ENCODE peak calls at places on chromosomes 4 and X, in ten cellular contexts. One of them, this sample, is unnamed.

GRCh38 chr4:74473155-74473811 is 28.3 kb downstream of the AREG start:
- DNase-seq in amygdala: no peak
- DNase-seq in Peyer's patch: no peak
- DNase-seq in aorta: no peak
- DNase-seq in GM23248: peak
- DNase-seq in activated CD4-positive, alpha-beta T cell treated with anti-CD3 and anti-CD28 coated beads for 36 hours: no peak
- DNase-seq in stimulated activated CD4-positive, alpha-beta T cell treated with anti-CD3 and anti-CD28 coated beads, Interleukin-1b, Interleukin-23, amount 100 ng/mL, for 4 hours: no peak
- DNase-seq in EL: peak
- DNase-seq in anterior cingulate cortex: no peak
- DNase-seq in GM12865: no peak
- DNase-seq in this sample: no peak

GRCh38 chr4:16293205-16293860 is 67.1 kb upstream of the TAPT1 start:
- DNase-seq in amygdala: no peak
- DNase-seq in Peyer's patch: no peak
- DNase-seq in aorta: no peak
- DNase-seq in GM23248: no peak
- DNase-seq in activated CD4-positive, alpha-beta T cell treated with anti-CD3 and anti-CD28 coated beads for 36 hours: no peak
- DNase-seq in stimulated activated CD4-positive, alpha-beta T cell treated with anti-CD3 and anti-CD28 coated beads, Interleukin-1b, Interleukin-23, amount 100 ng/mL, for 4 hours: no peak
- DNase-seq in EL: no peak
- DNase-seq in anterior cingulate cortex: no peak
- DNase-seq in GM12865: no peak
- DNase-seq in this sample: no peak

GRCh38 chr4:110622841-110623709 is at the start of gene PITX2:
- DNase-seq in amygdala: no peak
- DNase-seq in Peyer's patch: no peak
- DNase-seq in aorta: peak
- DNase-seq in GM23248: peak
- DNase-seq in activated CD4-positive, alpha-beta T cell treated with anti-CD3 and anti-CD28 coated beads for 36 hours: peak
- DNase-seq in stimulated activated CD4-positive, alpha-beta T cell treated with anti-CD3 and anti-CD28 coated beads, Interleukin-1b, Interleukin-23, amount 100 ng/mL, for 4 hours: peak
- DNase-seq in EL: peak
- DNase-seq in anterior cingulate cortex: no peak
- DNase-seq in GM12865: peak
- DNase-seq in this sample: peak

GRCh38 chr4:185737489-185738037 is 74.4 kb downstream of the SORBS2 start:
- DNase-seq in amygdala: no peak
- DNase-seq in Peyer's patch: no peak
- DNase-seq in aorta: no peak
- DNase-seq in GM23248: no peak
- DNase-seq in activated CD4-positive, alpha-beta T cell treated with anti-CD3 and anti-CD28 coated beads for 36 hours: no peak
- DNase-seq in stimulated activated CD4-positive, alpha-beta T cell treated with anti-CD3 and anti-CD28 coated beads, Interleukin-1b, Interleukin-23, amount 100 ng/mL, for 4 hours: no peak
- DNase-seq in EL: no peak
- DNase-seq in anterior cingulate cortex: no peak
- DNase-seq in GM12865: no peak
- DNase-seq in this sample: no peak

GRCh38 chrX:65667503-65668355 is at the start of gene MSN:
- DNase-seq in amygdala: no peak
- DNase-seq in Peyer's patch: peak
- DNase-seq in aorta: peak
- DNase-seq in GM23248: peak
- DNase-seq in activated CD4-positive, alpha-beta T cell treated with anti-CD3 and anti-CD28 coated beads for 36 hours: peak
- DNase-seq in stimulated activated CD4-positive, alpha-beta T cell treated with anti-CD3 and anti-CD28 coated beads, Interleukin-1b, Interleukin-23, amount 100 ng/mL, for 4 hours: peak
- DNase-seq in EL: peak
- DNase-seq in anterior cingulate cortex: peak
- DNase-seq in GM12865: peak
- DNase-seq in this sample: peak

GRCh38 chrX:29470029-29470428 is 745.3 kb upstream of the MAGEB2 start:
- DNase-seq in amygdala: no peak
- DNase-seq in Peyer's patch: no peak
- DNase-seq in aorta: no peak
- DNase-seq in GM23248: peak
- DNase-seq in activated CD4-positive, alpha-beta T cell treated with anti-CD3 and anti-CD28 coated beads for 36 hours: no peak
- DNase-seq in stimulated activated CD4-positive, alpha-beta T cell treated with anti-CD3 and anti-CD28 coated beads, Interleukin-1b, Interleukin-23, amount 100 ng/mL, for 4 hours: no peak
- DNase-seq in EL: no peak
- DNase-seq in anterior cingulate cortex: no peak
- DNase-seq in GM12865: no peak
- DNase-seq in this sample: no peak

GRCh38 chr4:187294861-187295260 is 571.2 kb upstream of the FAT1 start:
- DNase-seq in amygdala: no peak
- DNase-seq in Peyer's patch: no peak
- DNase-seq in aorta: no peak
- DNase-seq in GM23248: no peak
- DNase-seq in activated CD4-positive, alpha-beta T cell treated with anti-CD3 and anti-CD28 coated beads for 36 hours: no peak
- DNase-seq in stimulated activated CD4-positive, alpha-beta T cell treated with anti-CD3 and anti-CD28 coated beads, Interleukin-1b, Interleukin-23, amount 100 ng/mL, for 4 hours: no peak
- DNase-seq in EL: peak
- DNase-seq in anterior cingulate cortex: no peak
- DNase-seq in GM12865: no peak
- DNase-seq in this sample: no peak

GRCh38 chrX:134362560-134363089 is 97.3 kb upstream of the HPRT1 start:
- DNase-seq in amygdala: no peak
- DNase-seq in Peyer's patch: no peak
- DNase-seq in aorta: no peak
- DNase-seq in GM23248: no peak
- DNase-seq in activated CD4-positive, alpha-beta T cell treated with anti-CD3 and anti-CD28 coated beads for 36 hours: no peak
- DNase-seq in stimulated activated CD4-positive, alpha-beta T cell treated with anti-CD3 and anti-CD28 coated beads, Interleukin-1b, Interleukin-23, amount 100 ng/mL, for 4 hours: no peak
- DNase-seq in EL: no peak
- DNase-seq in anterior cingulate cortex: no peak
- DNase-seq in GM12865: peak
- DNase-seq in this sample: no peak

GRCh38 chr4:186307497-186307896 is 41.5 kb downstream of the F11 start:
- DNase-seq in amygdala: no peak
- DNase-seq in Peyer's patch: no peak
- DNase-seq in aorta: no peak
- DNase-seq in GM23248: no peak
- DNase-seq in activated CD4-positive, alpha-beta T cell treated with anti-CD3 and anti-CD28 coated beads for 36 hours: no peak
- DNase-seq in stimulated activated CD4-positive, alpha-beta T cell treated with anti-CD3 and anti-CD28 coated beads, Interleukin-1b, Interleukin-23, amount 100 ng/mL, for 4 hours: no peak
- DNase-seq in EL: no peak
- DNase-seq in anterior cingulate cortex: no peak
- DNase-seq in GM12865: no peak
- DNase-seq in this sample: no peak

GRCh38 chrX:6262959-6263358 is 34.3 kb upstream of the NLGN4X start:
- DNase-seq in amygdala: no peak
- DNase-seq in Peyer's patch: no peak
- DNase-seq in aorta: no peak
- DNase-seq in GM23248: no peak
- DNase-seq in activated CD4-positive, alpha-beta T cell treated with anti-CD3 and anti-CD28 coated beads for 36 hours: no peak
- DNase-seq in stimulated activated CD4-positive, alpha-beta T cell treated with anti-CD3 and anti-CD28 coated beads, Interleukin-1b, Interleukin-23, amount 100 ng/mL, for 4 hours: no peak
- DNase-seq in EL: no peak
- DNase-seq in anterior cingulate cortex: no peak
- DNase-seq in GM12865: no peak
- DNase-seq in this sample: no peak

GRCh38 chr4:77434299-77435092 is 171.1 kb upstream of the CXCL13 start:
- DNase-seq in amygdala: no peak
- DNase-seq in Peyer's patch: no peak
- DNase-seq in aorta: peak
- DNase-seq in GM23248: no peak
- DNase-seq in activated CD4-positive, alpha-beta T cell treated with anti-CD3 and anti-CD28 coated beads for 36 hours: no peak
- DNase-seq in stimulated activated CD4-positive, alpha-beta T cell treated with anti-CD3 and anti-CD28 coated beads, Interleukin-1b, Interleukin-23, amount 100 ng/mL, for 4 hours: no peak
- DNase-seq in EL: no peak
- DNase-seq in anterior cingulate cortex: no peak
- DNase-seq in GM12865: no peak
- DNase-seq in this sample: no peak

GRCh38 chrX:42106556-42106955 is 183.2 kb upstream of the CASK start:
- DNase-seq in amygdala: no peak
- DNase-seq in Peyer's patch: no peak
- DNase-seq in aorta: no peak
- DNase-seq in GM23248: no peak
- DNase-seq in activated CD4-positive, alpha-beta T cell treated with anti-CD3 and anti-CD28 coated beads for 36 hours: no peak
- DNase-seq in stimulated activated CD4-positive, alpha-beta T cell treated with anti-CD3 and anti-CD28 coated beads, Interleukin-1b, Interleukin-23, amount 100 ng/mL, for 4 hours: no peak
- DNase-seq in EL: no peak
- DNase-seq in anterior cingulate cortex: no peak
- DNase-seq in GM12865: no peak
- DNase-seq in this sample: no peak

GRCh38 chr4:187576751-187577150 is 418.8 kb upstream of the ZFP42 start:
- DNase-seq in amygdala: no peak
- DNase-seq in Peyer's patch: no peak
- DNase-seq in aorta: no peak
- DNase-seq in GM23248: no peak
- DNase-seq in activated CD4-positive, alpha-beta T cell treated with anti-CD3 and anti-CD28 coated beads for 36 hours: no peak
- DNase-seq in stimulated activated CD4-positive, alpha-beta T cell treated with anti-CD3 and anti-CD28 coated beads, Interleukin-1b, Interleukin-23, amount 100 ng/mL, for 4 hours: no peak
- DNase-seq in EL: no peak
- DNase-seq in anterior cingulate cortex: no peak
- DNase-seq in GM12865: no peak
- DNase-seq in this sample: no peak

GRCh38 chrX:77298790-77299189 is 148.4 kb upstream of the FGF16 start:
- DNase-seq in amygdala: no peak
- DNase-seq in Peyer's patch: no peak
- DNase-seq in aorta: no peak
- DNase-seq in GM23248: no peak
- DNase-seq in activated CD4-positive, alpha-beta T cell treated with anti-CD3 and anti-CD28 coated beads for 36 hours: no peak
- DNase-seq in stimulated activated CD4-positive, alpha-beta T cell treated with anti-CD3 and anti-CD28 coated beads, Interleukin-1b, Interleukin-23, amount 100 ng/mL, for 4 hours: no peak
- DNase-seq in EL: no peak
- DNase-seq in anterior cingulate cortex: no peak
- DNase-seq in GM12865: no peak
- DNase-seq in this sample: no peak

GRCh38 chrX:20224814-20225487 is 41.8 kb downstream of the RPS6KA3 start:
- DNase-seq in amygdala: no peak
- DNase-seq in Peyer's patch: no peak
- DNase-seq in aorta: no peak
- DNase-seq in GM23248: peak
- DNase-seq in activated CD4-positive, alpha-beta T cell treated with anti-CD3 and anti-CD28 coated beads for 36 hours: peak
- DNase-seq in stimulated activated CD4-positive, alpha-beta T cell treated with anti-CD3 and anti-CD28 coated beads, Interleukin-1b, Interleukin-23, amount 100 ng/mL, for 4 hours: no peak
- DNase-seq in EL: peak
- DNase-seq in anterior cingulate cortex: no peak
- DNase-seq in GM12865: peak
- DNase-seq in this sample: no peak

GRCh38 chr4:77025643-77026321 is 50.0 kb downstream of the CCNI start:
- DNase-seq in amygdala: no peak
- DNase-seq in Peyer's patch: no peak
- DNase-seq in aorta: no peak
- DNase-seq in GM23248: peak
- DNase-seq in activated CD4-positive, alpha-beta T cell treated with anti-CD3 and anti-CD28 coated beads for 36 hours: peak
- DNase-seq in stimulated activated CD4-positive, alpha-beta T cell treated with anti-CD3 and anti-CD28 coated beads, Interleukin-1b, Interleukin-23, amount 100 ng/mL, for 4 hours: no peak
- DNase-seq in EL: no peak
- DNase-seq in anterior cingulate cortex: no peak
- DNase-seq in GM12865: peak
- DNase-seq in this sample: no peak

GRCh38 chrX:103441878-103442535 is 65.7 kb downstream of the BEX3 start:
- DNase-seq in amygdala: no peak
- DNase-seq in Peyer's patch: no peak
- DNase-seq in aorta: no peak
- DNase-seq in GM23248: no peak
- DNase-seq in activated CD4-positive, alpha-beta T cell treated with anti-CD3 and anti-CD28 coated beads for 36 hours: no peak
- DNase-seq in stimulated activated CD4-positive, alpha-beta T cell treated with anti-CD3 and anti-CD28 coated beads, Interleukin-1b, Interleukin-23, amount 100 ng/mL, for 4 hours: no peak
- DNase-seq in EL: no peak
- DNase-seq in anterior cingulate cortex: no peak
- DNase-seq in GM12865: no peak
- DNase-seq in this sample: no peak

GRCh38 chr4:109576462-109576861 is 16.4 kb downstream of the MCUB start:
- DNase-seq in amygdala: no peak
- DNase-seq in Peyer's patch: no peak
- DNase-seq in aorta: no peak
- DNase-seq in GM23248: peak
- DNase-seq in activated CD4-positive, alpha-beta T cell treated with anti-CD3 and anti-CD28 coated beads for 36 hours: no peak
- DNase-seq in stimulated activated CD4-positive, alpha-beta T cell treated with anti-CD3 and anti-CD28 coated beads, Interleukin-1b, Interleukin-23, amount 100 ng/mL, for 4 hours: no peak
- DNase-seq in EL: peak
- DNase-seq in anterior cingulate cortex: no peak
- DNase-seq in GM12865: no peak
- DNase-seq in this sample: no peak

GRCh38 chr4:3021627-3022026 is 52.7 kb downstream of the HTT-AS start:
- DNase-seq in amygdala: no peak
- DNase-seq in Peyer's patch: no peak
- DNase-seq in aorta: no peak
- DNase-seq in GM23248: no peak
- DNase-seq in activated CD4-positive, alpha-beta T cell treated with anti-CD3 and anti-CD28 coated beads for 36 hours: peak
- DNase-seq in stimulated activated CD4-positive, alpha-beta T cell treated with anti-CD3 and anti-CD28 coated beads, Interleukin-1b, Interleukin-23, amount 100 ng/mL, for 4 hours: no peak
- DNase-seq in EL: no peak
- DNase-seq in anterior cingulate cortex: no peak
- DNase-seq in GM12865: peak
- DNase-seq in this sample: no peak

GRCh38 chr4:48698029-48698901 is 81.8 kb downstream of the FRYL start:
- DNase-seq in amygdala: no peak
- DNase-seq in Peyer's patch: no peak
- DNase-seq in aorta: no peak
- DNase-seq in GM23248: peak
- DNase-seq in activated CD4-positive, alpha-beta T cell treated with anti-CD3 and anti-CD28 coated beads for 36 hours: no peak
- DNase-seq in stimulated activated CD4-positive, alpha-beta T cell treated with anti-CD3 and anti-CD28 coated beads, Interleukin-1b, Interleukin-23, amount 100 ng/mL, for 4 hours: no peak
- DNase-seq in EL: peak
- DNase-seq in anterior cingulate cortex: no peak
- DNase-seq in GM12865: no peak
- DNase-seq in this sample: peak

GRCh38 chrX:12076046-12076445 is 62.2 kb upstream of the FRMPD4 start:
- DNase-seq in amygdala: no peak
- DNase-seq in Peyer's patch: no peak
- DNase-seq in aorta: no peak
- DNase-seq in GM23248: peak
- DNase-seq in activated CD4-positive, alpha-beta T cell treated with anti-CD3 and anti-CD28 coated beads for 36 hours: no peak
- DNase-seq in stimulated activated CD4-positive, alpha-beta T cell treated with anti-CD3 and anti-CD28 coated beads, Interleukin-1b, Interleukin-23, amount 100 ng/mL, for 4 hours: no peak
- DNase-seq in EL: no peak
- DNase-seq in anterior cingulate cortex: no peak
- DNase-seq in GM12865: no peak
- DNase-seq in this sample: no peak

GRCh38 chrX:29530520-29530919 is 684.8 kb upstream of the MAGEB2 start:
- DNase-seq in amygdala: no peak
- DNase-seq in Peyer's patch: no peak
- DNase-seq in aorta: no peak
- DNase-seq in GM23248: peak
- DNase-seq in activated CD4-positive, alpha-beta T cell treated with anti-CD3 and anti-CD28 coated beads for 36 hours: no peak
- DNase-seq in stimulated activated CD4-positive, alpha-beta T cell treated with anti-CD3 and anti-CD28 coated beads, Interleukin-1b, Interleukin-23, amount 100 ng/mL, for 4 hours: no peak
- DNase-seq in EL: peak
- DNase-seq in anterior cingulate cortex: no peak
- DNase-seq in GM12865: no peak
- DNase-seq in this sample: no peak

GRCh38 chrX:2485789-2486345 is 14.9 kb downstream of the DHRSX start:
- DNase-seq in amygdala: no peak
- DNase-seq in Peyer's patch: no peak
- DNase-seq in aorta: no peak
- DNase-seq in GM23248: peak
- DNase-seq in activated CD4-positive, alpha-beta T cell treated with anti-CD3 and anti-CD28 coated beads for 36 hours: no peak
- DNase-seq in stimulated activated CD4-positive, alpha-beta T cell treated with anti-CD3 and anti-CD28 coated beads, Interleukin-1b, Interleukin-23, amount 100 ng/mL, for 4 hours: no peak
- DNase-seq in EL: peak
- DNase-seq in anterior cingulate cortex: no peak
- DNase-seq in GM12865: no peak
- DNase-seq in this sample: no peak

GRCh38 chr4:89757154-89757723 is 79.7 kb downstream of the SNCA start:
- DNase-seq in amygdala: no peak
- DNase-seq in Peyer's patch: no peak
- DNase-seq in aorta: no peak
- DNase-seq in GM23248: no peak
- DNase-seq in activated CD4-positive, alpha-beta T cell treated with anti-CD3 and anti-CD28 coated beads for 36 hours: no peak
- DNase-seq in stimulated activated CD4-positive, alpha-beta T cell treated with anti-CD3 and anti-CD28 coated beads, Interleukin-1b, Interleukin-23, amount 100 ng/mL, for 4 hours: no peak
- DNase-seq in EL: no peak
- DNase-seq in anterior cingulate cortex: no peak
- DNase-seq in GM12865: no peak
- DNase-seq in this sample: no peak